ENCODE peak calls at places on chromosomes 7 and 10, in four cellular contexts. One of them, this sample, is unnamed.
A peak's percentile ranks its signal among the peaks of the same experiment; 100 is the strongest.

GRCh38 chr10:70513848-70514309 is 35.3 kb downstream of the PALD1 start:
- DNase-seq in ovary: no peak
- DNase-seq in mammary epithelial cell: peak; percentile 23
- DNase-seq in cardiac muscle cell: no peak
- DNase-seq in this sample: no peak

GRCh38 chr10:48242160-48242904 is 32.2 kb downstream of the FRMPD2 start:
- DNase-seq in ovary: no peak
- DNase-seq in mammary epithelial cell: no peak
- DNase-seq in cardiac muscle cell: no peak
- DNase-seq in this sample: no peak

GRCh38 chr10:114551310-114551972 is 106.6 kb downstream of the ABLIM1 start:
- DNase-seq in ovary: peak; percentile 74
- DNase-seq in mammary epithelial cell: no peak
- DNase-seq in cardiac muscle cell: peak; percentile 64
- DNase-seq in this sample: no peak

GRCh38 chr7:96178581-96178980 is 143.3 kb downstream of the SLC25A13 start:
- DNase-seq in ovary: no peak
- DNase-seq in mammary epithelial cell: peak; percentile 84
- DNase-seq in cardiac muscle cell: no peak
- DNase-seq in this sample: no peak

GRCh38 chr7:152899482-152900166 is 140.1 kb downstream of the ACTR3B start:
- DNase-seq in ovary: no peak
- DNase-seq in mammary epithelial cell: no peak
- DNase-seq in cardiac muscle cell: peak; percentile 7
- DNase-seq in this sample: no peak

GRCh38 chr7:100785878-100786277 is 41.4 kb downstream of the EPHB4 start:
- DNase-seq in ovary: no peak
- DNase-seq in mammary epithelial cell: no peak
- DNase-seq in cardiac muscle cell: no peak
- DNase-seq in this sample: no peak

GRCh38 chr7:150799156-150799555 is 1.0 kb downstream of the TMEM176B start:
- DNase-seq in ovary: no peak
- DNase-seq in mammary epithelial cell: no peak
- DNase-seq in cardiac muscle cell: no peak
- DNase-seq in this sample: no peak

GRCh38 chr10:44281089-44281613 is 103.7 kb downstream of the CXCL12 start:
- DNase-seq in ovary: peak; percentile 37
- DNase-seq in mammary epithelial cell: no peak
- DNase-seq in cardiac muscle cell: no peak
- DNase-seq in this sample: no peak

GRCh38 chr10:63588436-63589180 is 67.4 kb downstream of the REEP3 start:
- DNase-seq in ovary: no peak
- DNase-seq in mammary epithelial cell: peak; percentile 25
- DNase-seq in cardiac muscle cell: no peak
- DNase-seq in this sample: no peak

DNA sequence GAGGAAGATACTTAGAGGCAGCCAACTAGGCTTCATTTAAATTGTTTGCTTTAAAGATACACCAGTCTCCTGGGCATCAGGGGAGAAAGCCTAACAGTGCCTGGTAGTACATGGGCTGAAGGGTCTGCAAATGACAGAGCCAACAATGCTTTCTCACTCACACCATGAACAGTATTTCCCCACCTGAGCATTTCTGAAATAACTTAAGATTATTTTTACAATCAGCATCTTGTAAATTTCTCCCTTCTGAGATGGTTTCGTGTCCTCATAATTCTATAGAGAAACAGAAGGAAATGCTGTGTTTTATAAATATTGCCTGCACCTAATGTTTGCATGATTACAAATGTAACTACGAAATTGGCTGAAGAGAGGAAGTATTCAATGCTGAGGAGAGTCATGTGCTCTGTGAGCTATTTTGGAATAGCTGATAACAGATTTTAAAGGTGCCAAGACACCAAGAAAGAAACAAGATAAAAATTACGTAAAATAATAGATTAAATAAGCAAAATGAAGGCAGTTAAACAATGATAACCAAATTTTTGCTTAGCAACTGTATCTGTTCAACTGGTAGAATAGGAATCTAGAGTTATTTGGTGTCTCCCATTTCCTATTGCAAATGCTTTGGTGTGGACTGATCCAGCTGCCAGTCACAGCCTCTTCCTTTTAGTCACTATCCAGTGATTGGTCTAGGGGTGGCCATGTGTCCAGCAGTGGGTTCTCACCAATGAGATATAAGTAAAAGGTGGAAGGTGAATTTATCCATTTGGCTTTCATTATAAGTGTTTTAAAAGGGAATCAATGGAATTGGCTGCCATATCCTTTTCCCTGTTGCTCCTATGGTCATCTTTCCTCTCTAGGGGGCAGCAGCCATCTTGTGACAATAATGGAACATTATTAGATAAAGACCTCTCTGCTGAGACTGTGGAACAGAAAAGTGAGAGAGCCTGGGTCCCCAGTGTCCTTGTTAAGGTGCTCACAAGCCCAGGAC is 167.9 kb upstream of the SLC26A5 start:
- DNase-seq in ovary: no peak
- DNase-seq in mammary epithelial cell: no peak
- DNase-seq in cardiac muscle cell: peak; percentile 9
- DNase-seq in this sample: no peak
- TF ChIP-seq CTCF in ovary: no peak
- TF ChIP-seq CTCF in mammary epithelial cell: peak; percentile 36
- TF ChIP-seq CTCF in cardiac muscle cell: peak; percentile 30
- TF ChIP-seq CTCF in this sample: peak; percentile 21

GRCh38 chr7:158926348-158926747 is 70.0 kb downstream of the DYNC2I1 start:
- DNase-seq in ovary: no peak
- DNase-seq in mammary epithelial cell: no peak
- DNase-seq in cardiac muscle cell: no peak
- DNase-seq in this sample: no peak

GRCh38 chr7:158929306-158929705 is 72.9 kb downstream of the DYNC2I1 start:
- DNase-seq in ovary: no peak
- DNase-seq in mammary epithelial cell: no peak
- DNase-seq in cardiac muscle cell: no peak
- DNase-seq in this sample: no peak

GRCh38 chr7:158924956-158925355 is 68.6 kb downstream of the DYNC2I1 start:
- DNase-seq in ovary: no peak
- DNase-seq in mammary epithelial cell: no peak
- DNase-seq in cardiac muscle cell: peak; percentile 4
- DNase-seq in this sample: no peak

GRCh38 chr7:158919686-158920085 is 63.3 kb downstream of the DYNC2I1 start:
- DNase-seq in ovary: no peak
- DNase-seq in mammary epithelial cell: no peak
- DNase-seq in cardiac muscle cell: no peak
- DNase-seq in this sample: no peak

GRCh38 chr7:158923928-158924511 is 67.7 kb downstream of the DYNC2I1 start:
- DNase-seq in ovary: no peak
- DNase-seq in mammary epithelial cell: no peak
- DNase-seq in cardiac muscle cell: no peak
- DNase-seq in this sample: no peak
- H3K36me3 ChIP-seq in ovary: no peaks in the 10 kb centered on the region
- H3K36me3 ChIP-seq in mammary epithelial cell: peaks cover 6% of the 10 kb centered on the region
- H3K36me3 ChIP-seq in cardiac muscle cell: peaks cover 49% of the 10 kb centered on the region
- H3K36me3 ChIP-seq in this sample: peaks cover 3% of the 10 kb centered on the region

GRCh38 chr7:46854958-46855473 is 726.9 kb downstream of the TNS3 start:
- DNase-seq in ovary: no peak
- DNase-seq in mammary epithelial cell: peak; percentile 12
- DNase-seq in cardiac muscle cell: peak; percentile 36
- DNase-seq in this sample: no peak
- TF ChIP-seq CTCF in ovary: no peak
- TF ChIP-seq CTCF in mammary epithelial cell: no peak
- TF ChIP-seq CTCF in cardiac muscle cell: no peak
- TF ChIP-seq CTCF in this sample: no peak

GRCh38 chr10:822661-823367 is 108.7 kb downstream of the LARP4B start:
- DNase-seq in ovary: no peak
- DNase-seq in mammary epithelial cell: no peak
- DNase-seq in cardiac muscle cell: no peak
- DNase-seq in this sample: no peak

GRCh38 chr10:821322-821721 is 110.2 kb downstream of the LARP4B start:
- DNase-seq in ovary: no peak
- DNase-seq in mammary epithelial cell: peak; percentile 19
- DNase-seq in cardiac muscle cell: peak; percentile 69
- DNase-seq in this sample: no peak

GRCh38 chr10:819816-820215 is 111.7 kb downstream of the LARP4B start:
- DNase-seq in ovary: no peak
- DNase-seq in mammary epithelial cell: no peak
- DNase-seq in cardiac muscle cell: no peak
- DNase-seq in this sample: no peak

GRCh38 chr10:824497-824896 is 107.0 kb downstream of the LARP4B start:
- DNase-seq in ovary: no peak
- DNase-seq in mammary epithelial cell: no peak
- DNase-seq in cardiac muscle cell: no peak
- DNase-seq in this sample: no peak

DNA sequence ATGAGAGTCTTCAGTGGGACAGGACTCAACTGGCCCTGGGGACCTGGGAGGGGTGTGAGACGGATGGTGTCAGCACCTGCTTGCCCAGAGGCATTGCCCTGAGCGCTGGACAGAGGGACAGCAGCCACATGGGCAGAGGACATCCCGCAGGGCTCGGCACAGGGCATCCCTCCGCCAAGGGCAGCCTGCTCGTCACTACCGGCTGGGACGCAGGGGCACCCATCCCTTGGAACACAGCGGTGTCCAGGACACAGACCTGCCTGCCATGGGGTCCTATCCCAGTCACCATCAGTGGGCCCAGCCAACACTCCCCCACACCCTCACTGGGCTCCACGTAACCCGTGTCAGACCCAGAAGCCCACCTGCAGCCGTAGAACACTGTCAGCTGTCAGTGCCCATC is 109.3 kb downstream of the LARP4B start:
- DNase-seq in ovary: no peak
- DNase-seq in mammary epithelial cell: no peak
- DNase-seq in cardiac muscle cell: no peak
- DNase-seq in this sample: no peak
- H3K36me3 ChIP-seq in ovary: no peaks in the 10 kb centered on the region
- H3K36me3 ChIP-seq in mammary epithelial cell: peaks cover 44% of the 10 kb centered on the region
- H3K36me3 ChIP-seq in cardiac muscle cell: peaks cover 64% of the 10 kb centered on the region
- H3K36me3 ChIP-seq in this sample: peaks cover 15% of the 10 kb centered on the region

DNA sequence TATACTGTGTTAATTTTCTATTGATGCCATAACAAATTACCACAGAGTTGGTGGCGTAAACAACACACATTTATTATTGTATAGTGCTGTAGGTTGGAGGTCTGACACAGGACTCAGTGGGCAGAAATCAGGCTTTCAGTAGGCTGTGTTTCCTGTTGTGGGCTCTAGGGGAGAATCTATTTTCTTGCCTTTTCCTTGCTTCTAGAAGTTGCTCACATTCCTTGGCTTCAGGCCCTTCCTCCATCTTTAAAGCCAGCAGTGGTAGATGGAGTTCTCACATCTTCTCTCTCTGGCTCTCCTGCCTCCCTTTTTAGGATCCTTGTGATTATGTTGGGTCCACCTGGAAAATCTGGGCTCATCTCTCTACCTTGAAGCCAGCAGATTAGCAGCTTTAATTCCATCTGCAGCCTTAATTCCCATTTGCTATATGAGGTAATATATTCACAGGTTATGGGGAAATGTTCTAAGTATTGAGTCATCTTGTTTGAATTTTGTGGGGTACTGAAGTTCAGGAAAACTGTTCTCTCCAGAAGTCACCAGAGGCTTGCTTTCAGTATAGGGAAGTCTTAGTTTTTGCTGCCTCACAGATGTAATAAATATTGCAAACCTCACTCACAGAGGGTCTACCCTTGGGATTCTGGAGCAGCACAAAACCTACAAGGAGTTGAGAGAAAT is 38.9 kb downstream of the CCNY start:
- DNase-seq in ovary: no peak
- DNase-seq in mammary epithelial cell: peak; percentile 14
- DNase-seq in cardiac muscle cell: peak; percentile 36
- DNase-seq in this sample: no peak
- TF ChIP-seq CTCF in ovary: no peak
- TF ChIP-seq CTCF in mammary epithelial cell: no peak
- TF ChIP-seq CTCF in cardiac muscle cell: no peak
- TF ChIP-seq CTCF in this sample: no peak

This sample was measured in kidney epithelial cell.